ENCODE peak calls at places on chromosomes 12 and 14, in five cellular contexts. T is trophoblast cell, M is aorta, L is mesendoderm, O is neural progenitor cell. F is an unnamed sample.

GRCh38 chr12:89622115-89622514 is 86.5 kb downstream of the ATP2B1 start:
- DNase-seq in L (no peak), O (no peak), T (no peak), M (no peak), F (no peak)

GRCh38 chr14:93269341-93270068 is 62.4 kb downstream of the UBR7 start:
- DNase-seq in O (peak; percentile 17), T (no peak), M (peak; percentile 51), L (peak; percentile 36), F (peak; percentile 8)

GRCh38 chr14:40727107-40727506 is 879.6 kb upstream of the LRFN5 start:
- DNase-seq in O (no peak), T (no peak), L (no peak), M (no peak), F (no peak)

GRCh38 chr14:72863216-72864006 is 30.5 kb downstream of the DPF3 start:
- DNase-seq in L (no peak), T (no peak), O (no peak), M (no peak), F (no peak)

GRCh38 chr14:22448905-22449611 is 140.0 kb downstream of the DAD1 start:
- DNase-seq in L (no peak), O (no peak), T (no peak), M (peak; percentile 59), F (no peak)

GRCh38 chr14:45135181-45135580 is 549 bp upstream of the FANCM start:
- DNase-seq in T (no peak), L (peak; percentile 25), M (no peak), O (peak; percentile 10), F (no peak)

GRCh38 chr12:48787791-48788521 is 933 bp downstream of the ADCY6 start:
- DNase-seq in M (no peak), T (no peak), L (no peak), O (peak; percentile 16), F (no peak)

GRCh38 chr14:58151701-58152568 is at the start of gene ARMH4:
- DNase-seq in O (peak; percentile 97), M (peak; percentile 91), L (peak; percentile 93), T (peak; percentile 75), F (no peak)

GRCh38 chr12:53172352-53172751 is 8.2 kb upstream of the ZNF740 start:
- DNase-seq in T (no peak), O (no peak), M (no peak), L (no peak), F (no peak)

GRCh38 chr14:98786456-98786855 is 485.5 kb downstream of the BCL11B start:
- DNase-seq in T (no peak), M (no peak), L (no peak), O (no peak), F (no peak)

GRCh38 chr12:67472551-67472950 is 176.0 kb upstream of the DYRK2 start:
- DNase-seq in M (peak; percentile 56), L (no peak), T (no peak), O (peak; percentile 34), F (no peak)

GRCh38 chr14:100102156-100102785 is 37.0 kb downstream of the EVL start:
- DNase-seq in T (peak; percentile 77), M (no peak), L (peak; percentile 43), O (no peak), F (no peak)

GRCh38 chr12:89160716-89161123 is 191.6 kb downstream of the DUSP6 start:
- DNase-seq in L (peak; percentile 46), T (peak; percentile 83), O (no peak), M (peak; percentile 73), F (peak; percentile 68)

GRCh38 chr14:54681819-54682261 is 114.9 kb downstream of the SAMD4A start:
- DNase-seq in L (no peak), O (no peak), T (no peak), M (no peak), F (peak; percentile 89)

DNA sequence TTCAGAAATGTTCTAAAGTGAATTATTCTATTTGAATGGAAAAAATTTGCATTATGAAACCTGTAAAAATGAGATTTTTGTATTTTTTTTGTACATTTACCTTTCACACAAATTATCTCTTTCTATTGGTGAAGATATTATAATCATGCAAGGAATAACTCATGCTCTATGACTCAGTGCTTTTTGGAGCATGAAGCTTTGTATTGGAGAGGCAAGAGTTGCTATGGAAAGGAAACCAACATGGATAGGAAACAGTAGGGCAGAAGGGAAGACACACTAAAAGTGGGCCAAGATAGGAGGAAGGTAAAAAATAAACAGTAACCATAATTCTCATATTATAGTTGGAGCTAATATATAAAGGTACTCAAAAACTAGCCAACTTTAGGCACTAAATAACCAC is 79.0 kb downstream of the PLCZ1 start:
- DNase-seq in O (no peak), T (no peak), M (no peak), L (peak; percentile 25), F (no peak)
- H3K4me1 ChIP-seq in O (peaks cover 39% of the 10 kb centered on the region), T (no peaks in the 10 kb centered on the region), M (no peaks in the 10 kb centered on the region), L (peaks cover 2% of the 10 kb centered on the region), F (no peaks in the 10 kb centered on the region)

GRCh38 chr14:24092960-24093900 is 881 bp upstream of the PCK2 start:
- DNase-seq in L (peak; percentile 16), M (no peak), T (peak; percentile 34), O (no peak), F (no peak)
- H3K4me1 ChIP-seq in L (peaks cover 7% of the 10 kb centered on the region), M (no peaks in the 10 kb centered on the region), T (peaks cover 14% of the 10 kb centered on the region), O (peaks cover 17% of the 10 kb centered on the region), F (no peaks in the 10 kb centered on the region)

DNA sequence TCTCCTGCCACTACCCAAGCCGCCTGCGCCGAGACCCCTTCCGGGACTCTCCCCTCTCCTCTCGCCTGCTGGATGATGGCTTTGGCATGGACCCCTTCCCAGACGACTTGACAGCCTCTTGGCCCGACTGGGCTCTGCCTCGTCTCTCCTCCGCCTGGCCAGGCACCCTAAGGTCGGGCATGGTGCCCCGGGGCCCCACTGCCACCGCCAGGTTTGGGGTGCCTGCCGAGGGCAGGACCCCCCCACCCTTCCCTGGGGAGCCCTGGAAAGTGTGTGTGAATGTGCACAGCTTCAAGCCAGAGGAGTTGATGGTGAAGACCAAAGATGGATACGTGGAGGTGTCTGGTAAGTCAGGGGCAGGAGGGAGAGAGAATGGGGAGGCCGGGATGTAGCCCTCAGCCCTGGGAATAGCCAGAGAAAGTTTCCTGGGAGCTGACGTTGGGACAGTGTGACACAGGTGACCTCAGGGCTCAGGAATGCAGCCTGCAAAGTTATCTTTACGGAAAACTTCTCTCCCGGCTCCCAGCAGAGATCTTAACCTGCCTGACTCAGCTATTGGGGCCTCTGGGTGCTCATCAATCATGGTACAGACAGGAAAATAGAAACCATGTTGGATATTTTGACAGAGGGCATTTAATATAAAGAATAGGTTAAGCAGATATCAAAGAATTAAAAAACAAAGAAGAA is 747 bp downstream of the HSPB8 start:
- DNase-seq in L (peak; percentile 96), T (peak; percentile 85), O (peak; percentile 47), M (peak; percentile 59), F (peak; percentile 61)
- H3K4me1 ChIP-seq in L (peaks cover 19% of the 10 kb centered on the region), T (peaks cover 38% of the 10 kb centered on the region), O (peaks cover 6% of the 10 kb centered on the region), M (no peaks in the 10 kb centered on the region), F (peaks cover 4% of the 10 kb centered on the region)

DNA sequence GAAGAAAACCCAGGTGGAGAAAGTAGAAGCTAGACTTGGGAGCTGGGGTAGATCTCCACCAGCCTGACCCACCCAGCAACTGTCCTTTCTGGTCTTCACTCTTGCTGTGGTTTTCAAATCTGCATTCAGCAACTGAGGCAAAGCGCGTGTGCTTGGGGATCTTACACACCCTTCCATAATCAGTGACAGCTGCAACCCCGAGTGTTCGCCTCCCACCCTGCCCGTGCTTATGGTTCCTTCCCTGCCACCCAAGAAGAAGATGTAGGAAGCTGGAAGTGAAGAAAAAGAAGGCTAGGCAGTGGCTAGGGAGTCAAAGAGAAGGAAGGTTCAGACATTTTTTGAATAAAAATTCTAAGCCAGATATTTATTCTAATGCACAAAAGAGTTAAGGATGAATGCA is 162.6 kb upstream of the CCND2 start:
- DNase-seq in M (no peak), L (no peak), O (no peak), T (no peak), F (no peak)
- H3K4me1 ChIP-seq in M (no peaks in the 10 kb centered on the region), L (peaks cover 2% of the 10 kb centered on the region), O (no peaks in the 10 kb centered on the region), T (peaks cover 13% of the 10 kb centered on the region), F (peaks cover 40% of the 10 kb centered on the region)